ENCODE peak calls at places on chromosome 9, in five cellular contexts. One of them, this sample, is unnamed.

GRCh38 chr9:11946521-11946920 is 746.7 kb upstream of the TYRP1 start:
- DNase-seq in chondrocyte: no peak
- DNase-seq in heart left ventricle: no peak
- DNase-seq in fibroblast of pulmonary artery: peak
- DNase-seq in foreskin fibroblast: no peak
- DNase-seq in this sample: no peak

GRCh38 chr9:33102551-33103210 is 26.2 kb upstream of the SMU1 start:
- DNase-seq in heart left ventricle: no peak
- DNase-seq in foreskin fibroblast: no peak
- DNase-seq in chondrocyte: no peak
- DNase-seq in fibroblast of pulmonary artery: no peak
- DNase-seq in this sample: no peak

GRCh38 chr9:17081814-17082213 is 53.0 kb upstream of the CNTLN start:
- DNase-seq in chondrocyte: no peak
- DNase-seq in fibroblast of pulmonary artery: no peak
- DNase-seq in foreskin fibroblast: no peak
- DNase-seq in heart left ventricle: no peak
- DNase-seq in this sample: no peak

GRCh38 chr9:134229466-134230091 is 65.2 kb upstream of the RNU6ATAC start:
- DNase-seq in foreskin fibroblast: no peak
- DNase-seq in fibroblast of pulmonary artery: no peak
- DNase-seq in heart left ventricle: no peak
- DNase-seq in chondrocyte: no peak
- DNase-seq in this sample: no peak

GRCh38 chr9:5553211-5553610 is 42.9 kb downstream of the PDCD1LG2 start:
- DNase-seq in fibroblast of pulmonary artery: peak
- DNase-seq in foreskin fibroblast: peak
- DNase-seq in chondrocyte: no peak
- DNase-seq in heart left ventricle: no peak
- DNase-seq in this sample: peak

GRCh38 chr9:124164800-124165199 is 92.9 kb upstream of the NEK6 start:
- DNase-seq in heart left ventricle: peak
- DNase-seq in chondrocyte: no peak
- DNase-seq in foreskin fibroblast: no peak
- DNase-seq in fibroblast of pulmonary artery: peak
- DNase-seq in this sample: no peak

GRCh38 chr9:20242767-20243166 is 379.5 kb downstream of the MLLT3 start:
- DNase-seq in heart left ventricle: no peak
- DNase-seq in chondrocyte: no peak
- DNase-seq in foreskin fibroblast: no peak
- DNase-seq in fibroblast of pulmonary artery: no peak
- DNase-seq in this sample: no peak

GRCh38 chr9:5310851-5311250 is 6.3 kb upstream of the RLN2 start:
- DNase-seq in foreskin fibroblast: no peak
- DNase-seq in chondrocyte: no peak
- DNase-seq in heart left ventricle: no peak
- DNase-seq in fibroblast of pulmonary artery: no peak
- DNase-seq in this sample: no peak

GRCh38 chr9:111961011-111961410 is 64.4 kb downstream of the UGCG start:
- DNase-seq in chondrocyte: no peak
- DNase-seq in foreskin fibroblast: peak
- DNase-seq in heart left ventricle: no peak
- DNase-seq in fibroblast of pulmonary artery: no peak
- DNase-seq in this sample: no peak

GRCh38 chr9:75087279-75087823 is 604 bp downstream of the NMRK1 start:
- DNase-seq in heart left ventricle: no peak
- DNase-seq in foreskin fibroblast: peak
- DNase-seq in fibroblast of pulmonary artery: peak
- DNase-seq in chondrocyte: no peak
- DNase-seq in this sample: no peak

GRCh38 chr9:6771722-6772121 is 13.9 kb downstream of the KDM4C start:
- DNase-seq in heart left ventricle: no peak
- DNase-seq in foreskin fibroblast: no peak
- DNase-seq in chondrocyte: no peak
- DNase-seq in fibroblast of pulmonary artery: no peak
- DNase-seq in this sample: no peak

GRCh38 chr9:133949486-133950061 is 42.5 kb downstream of the VAV2 start:
- DNase-seq in foreskin fibroblast: no peak
- DNase-seq in fibroblast of pulmonary artery: no peak
- DNase-seq in chondrocyte: peak
- DNase-seq in heart left ventricle: peak
- DNase-seq in this sample: no peak

GRCh38 chr9:122221223-122221811 is 7.4 kb downstream of the LHX6 start:
- DNase-seq in fibroblast of pulmonary artery: no peak
- DNase-seq in foreskin fibroblast: no peak
- DNase-seq in chondrocyte: no peak
- DNase-seq in heart left ventricle: no peak
- DNase-seq in this sample: no peak

GRCh38 chr9:134291452-134291881 is 34.8 kb upstream of the RXRA start:
- DNase-seq in foreskin fibroblast: no peak
- DNase-seq in heart left ventricle: no peak
- DNase-seq in chondrocyte: no peak
- DNase-seq in fibroblast of pulmonary artery: no peak
- DNase-seq in this sample: no peak

GRCh38 chr9:100690438-100690837 is 112.6 kb downstream of the CAVIN4 start:
- DNase-seq in heart left ventricle: no peak
- DNase-seq in fibroblast of pulmonary artery: no peak
- DNase-seq in chondrocyte: no peak
- DNase-seq in foreskin fibroblast: no peak
- DNase-seq in this sample: no peak

GRCh38 chr9:122444366-122444765 is 33.4 kb downstream of the OR1J1 start:
- DNase-seq in chondrocyte: no peak
- DNase-seq in foreskin fibroblast: peak
- DNase-seq in heart left ventricle: peak
- DNase-seq in fibroblast of pulmonary artery: peak
- DNase-seq in this sample: peak

GRCh38 chr9:107285292-107285691 is 2.2 kb downstream of the RAD23B start:
- DNase-seq in chondrocyte: no peak
- DNase-seq in foreskin fibroblast: no peak
- DNase-seq in fibroblast of pulmonary artery: no peak
- DNase-seq in heart left ventricle: no peak
- DNase-seq in this sample: no peak

GRCh38 chr9:8648271-8648670 is 848.7 kb upstream of the DMAC1 start:
- DNase-seq in heart left ventricle: no peak
- DNase-seq in chondrocyte: no peak
- DNase-seq in foreskin fibroblast: no peak
- DNase-seq in fibroblast of pulmonary artery: no peak
- DNase-seq in this sample: no peak

GRCh38 chr9:92738661-92739081 is 26.0 kb downstream of the BICD2 start:
- DNase-seq in heart left ventricle: no peak
- DNase-seq in chondrocyte: no peak
- DNase-seq in fibroblast of pulmonary artery: no peak
- DNase-seq in foreskin fibroblast: no peak
- DNase-seq in this sample: no peak

GRCh38 chr9:94160594-94161501 is 76.6 kb downstream of the PTPDC1 start:
- DNase-seq in foreskin fibroblast: no peak
- DNase-seq in chondrocyte: no peak
- DNase-seq in fibroblast of pulmonary artery: no peak
- DNase-seq in heart left ventricle: no peak
- DNase-seq in this sample: no peak

DNA sequence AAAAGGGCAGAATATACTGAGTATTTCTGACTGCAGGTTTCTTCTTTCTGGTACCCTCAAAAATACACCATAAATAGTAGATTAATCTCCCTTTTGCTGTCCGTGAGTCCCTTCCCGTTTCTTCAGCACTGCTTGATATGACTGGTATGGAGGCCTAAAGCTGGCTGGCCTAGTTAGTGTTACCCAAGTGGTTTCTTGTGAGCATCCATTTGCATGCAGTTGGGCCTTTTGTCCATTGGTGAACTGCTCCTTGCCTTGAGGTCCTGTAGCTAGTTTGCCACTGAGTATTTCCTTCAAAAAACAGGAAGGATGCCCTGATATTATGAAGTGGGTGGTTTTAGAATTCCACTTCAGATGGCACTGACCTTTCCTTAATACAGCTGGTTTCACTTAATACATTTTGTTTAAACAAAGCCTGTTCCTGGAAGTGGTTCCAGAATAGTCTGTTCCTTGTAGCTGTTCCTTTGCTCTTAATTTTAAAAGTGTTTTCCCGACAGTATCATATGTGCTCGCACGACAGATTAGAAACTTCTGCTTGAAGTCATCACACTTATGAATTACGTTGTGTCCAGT is 40.0 kb upstream of the ABL1 start:
- DNase-seq in heart left ventricle: no peak
- DNase-seq in fibroblast of pulmonary artery: peak
- DNase-seq in chondrocyte: no peak
- DNase-seq in foreskin fibroblast: peak
- DNase-seq in this sample: no peak
- TF ChIP-seq CTCF in heart left ventricle: no peak
- TF ChIP-seq CTCF in fibroblast of pulmonary artery: no peak
- TF ChIP-seq CTCF in chondrocyte: no peak
- TF ChIP-seq CTCF in foreskin fibroblast: no peak
- TF ChIP-seq CTCF in this sample: no peak

DNA sequence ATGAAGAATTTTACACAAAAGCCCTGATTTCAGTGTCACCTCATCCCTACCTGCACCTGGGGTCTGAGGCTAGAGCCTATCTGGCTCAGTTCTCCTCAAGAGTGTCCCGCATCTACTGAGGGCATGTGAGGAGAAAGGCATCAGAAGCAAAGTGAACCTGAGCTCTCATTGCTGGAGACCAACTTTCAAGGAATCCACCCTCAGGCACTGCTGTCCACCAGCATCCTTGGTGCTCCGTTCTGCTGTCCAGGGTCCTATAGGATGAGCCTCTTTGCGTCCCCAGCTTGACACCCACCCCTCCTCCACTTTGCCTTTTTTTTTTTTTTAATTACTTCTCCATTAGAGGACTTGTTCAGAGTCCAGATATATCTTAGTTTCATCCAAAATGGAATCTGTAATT is 49.5 kb downstream of the CAMSAP1 start:
- DNase-seq in chondrocyte: no peak
- DNase-seq in heart left ventricle: no peak
- DNase-seq in foreskin fibroblast: no peak
- DNase-seq in fibroblast of pulmonary artery: no peak
- DNase-seq in this sample: no peak
- TF ChIP-seq CTCF in chondrocyte: no peak
- TF ChIP-seq CTCF in heart left ventricle: no peak
- TF ChIP-seq CTCF in foreskin fibroblast: no peak
- TF ChIP-seq CTCF in fibroblast of pulmonary artery: no peak
- TF ChIP-seq CTCF in this sample: no peak

GRCh38 chr9:114914139-114914538 is 16.3 kb downstream of the TNFSF8 start:
- DNase-seq in heart left ventricle: no peak
- DNase-seq in foreskin fibroblast: no peak
- DNase-seq in fibroblast of pulmonary artery: no peak
- DNase-seq in chondrocyte: no peak
- DNase-seq in this sample: no peak
- TF ChIP-seq CTCF in heart left ventricle: no peak
- TF ChIP-seq CTCF in foreskin fibroblast: peak
- TF ChIP-seq CTCF in fibroblast of pulmonary artery: peak
- TF ChIP-seq CTCF in chondrocyte: peak
- TF ChIP-seq CTCF in this sample: peak

GRCh38 chr9:1151691-1152090 is 101.5 kb downstream of the DMRT2 start:
- DNase-seq in foreskin fibroblast: no peak
- DNase-seq in chondrocyte: no peak
- DNase-seq in fibroblast of pulmonary artery: no peak
- DNase-seq in heart left ventricle: no peak
- DNase-seq in this sample: no peak

GRCh38 chr9:1155602-1156001 is 105.4 kb downstream of the DMRT2 start:
- DNase-seq in heart left ventricle: no peak
- DNase-seq in foreskin fibroblast: no peak
- DNase-seq in fibroblast of pulmonary artery: no peak
- DNase-seq in chondrocyte: no peak
- DNase-seq in this sample: no peak

GRCh38 chr9:1154739-1155138 is 104.6 kb downstream of the DMRT2 start:
- DNase-seq in heart left ventricle: no peak
- DNase-seq in chondrocyte: no peak
- DNase-seq in foreskin fibroblast: no peak
- DNase-seq in fibroblast of pulmonary artery: no peak
- DNase-seq in this sample: no peak

GRCh38 chr9:1156794-1157193 is 106.6 kb downstream of the DMRT2 start:
- DNase-seq in chondrocyte: no peak
- DNase-seq in foreskin fibroblast: no peak
- DNase-seq in heart left ventricle: no peak
- DNase-seq in fibroblast of pulmonary artery: no peak
- DNase-seq in this sample: no peak

DNA sequence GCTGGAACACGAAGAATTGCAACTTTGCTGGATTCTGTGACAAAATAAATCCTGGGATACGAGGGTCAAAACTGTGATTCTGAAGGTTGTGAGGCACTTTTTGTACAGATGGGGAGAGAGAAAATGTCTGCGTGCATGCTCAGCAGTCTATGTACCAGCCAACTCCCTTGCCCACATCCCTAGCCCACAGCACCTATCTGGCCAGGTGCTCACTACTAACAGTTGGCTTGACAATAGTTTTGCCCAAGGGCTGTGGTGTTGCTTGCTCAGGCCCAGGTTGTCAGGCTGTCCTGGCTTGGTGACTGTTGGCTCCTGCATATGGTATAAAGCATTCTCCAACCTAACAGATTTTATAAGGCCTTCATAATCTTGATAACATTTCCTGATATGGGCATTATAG is 102.0 kb downstream of the DMRT2 start:
- DNase-seq in chondrocyte: no peak
- DNase-seq in foreskin fibroblast: no peak
- DNase-seq in fibroblast of pulmonary artery: no peak
- DNase-seq in heart left ventricle: no peak
- DNase-seq in this sample: no peak
- TF ChIP-seq CTCF in chondrocyte: no peak
- TF ChIP-seq CTCF in foreskin fibroblast: no peak
- TF ChIP-seq CTCF in fibroblast of pulmonary artery: no peak
- TF ChIP-seq CTCF in heart left ventricle: no peak
- TF ChIP-seq CTCF in this sample: no peak

GRCh38 chr9:3447813-3448212 is 78.0 kb downstream of the RFX3 start:
- DNase-seq in foreskin fibroblast: no peak
- DNase-seq in fibroblast of pulmonary artery: no peak
- DNase-seq in chondrocyte: no peak
- DNase-seq in heart left ventricle: no peak
- DNase-seq in this sample: no peak
- TF ChIP-seq CTCF in foreskin fibroblast: no peak
- TF ChIP-seq CTCF in fibroblast of pulmonary artery: no peak
- TF ChIP-seq CTCF in chondrocyte: no peak
- TF ChIP-seq CTCF in heart left ventricle: no peak
- TF ChIP-seq CTCF in this sample: no peak

GRCh38 chr9:131030978-131031641 is 22.1 kb downstream of the LAMC3 start:
- DNase-seq in heart left ventricle: no peak
- DNase-seq in foreskin fibroblast: no peak
- DNase-seq in fibroblast of pulmonary artery: no peak
- DNase-seq in chondrocyte: no peak
- DNase-seq in this sample: no peak

GRCh38 chr9:131028931-131029573 is 20.1 kb downstream of the LAMC3 start:
- DNase-seq in heart left ventricle: no peak
- DNase-seq in fibroblast of pulmonary artery: no peak
- DNase-seq in chondrocyte: no peak
- DNase-seq in foreskin fibroblast: no peak
- DNase-seq in this sample: no peak

GRCh38 chr9:131030239-131030977 is 21.4 kb downstream of the LAMC3 start:
- DNase-seq in chondrocyte: no peak
- DNase-seq in foreskin fibroblast: no peak
- DNase-seq in fibroblast of pulmonary artery: no peak
- DNase-seq in heart left ventricle: no peak
- DNase-seq in this sample: no peak

GRCh38 chr9:131028221-131028884 is 19.4 kb downstream of the LAMC3 start:
- DNase-seq in foreskin fibroblast: no peak
- DNase-seq in chondrocyte: no peak
- DNase-seq in fibroblast of pulmonary artery: no peak
- DNase-seq in heart left ventricle: no peak
- DNase-seq in this sample: no peak

GRCh38 chr9:131029574-131029952 is 20.6 kb downstream of the LAMC3 start:
- DNase-seq in foreskin fibroblast: no peak
- DNase-seq in chondrocyte: no peak
- DNase-seq in heart left ventricle: no peak
- DNase-seq in fibroblast of pulmonary artery: no peak
- DNase-seq in this sample: no peak
- TF ChIP-seq CTCF in foreskin fibroblast: no peak
- TF ChIP-seq CTCF in chondrocyte: no peak
- TF ChIP-seq CTCF in heart left ventricle: no peak
- TF ChIP-seq CTCF in fibroblast of pulmonary artery: no peak
- TF ChIP-seq CTCF in this sample: no peak